ENCODE peak calls at places on chromosomes 2 and 18, in six cellular contexts. One of them, this sample, is unnamed.

GRCh38 chr18:75276813-75277628 is 66.4 kb downstream of the TSHZ1 start:
- DNase-seq in neural crest cell: no peak
- DNase-seq in activated CD8-positive, alpha-beta memory T cell treated with anti-CD3 and anti-CD28 coated beads for 48 hours: no peak
- DNase-seq in H9: no peak
- DNase-seq in endothelial cell of umbilical vein: peak
- DNase-seq in SW 1271: no peak
- DNase-seq in this sample: peak

GRCh38 chr2:98839292-98839691 is 96.7 kb downstream of the CRACDL start:
- DNase-seq in SW 1271: no peak
- DNase-seq in H9: no peak
- DNase-seq in endothelial cell of umbilical vein: no peak
- DNase-seq in neural crest cell: no peak
- DNase-seq in activated CD8-positive, alpha-beta memory T cell treated with anti-CD3 and anti-CD28 coated beads for 48 hours: no peak
- DNase-seq in this sample: no peak

GRCh38 chr18:59783138-59783537 is 85.9 kb upstream of the CCBE1 start:
- DNase-seq in endothelial cell of umbilical vein: peak
- DNase-seq in H9: peak
- DNase-seq in activated CD8-positive, alpha-beta memory T cell treated with anti-CD3 and anti-CD28 coated beads for 48 hours: no peak
- DNase-seq in neural crest cell: peak
- DNase-seq in SW 1271: peak
- DNase-seq in this sample: peak

GRCh38 chr2:71736091-71736878 is 282.9 kb downstream of the DYSF start:
- DNase-seq in endothelial cell of umbilical vein: no peak
- DNase-seq in SW 1271: no peak
- DNase-seq in H9: no peak
- DNase-seq in activated CD8-positive, alpha-beta memory T cell treated with anti-CD3 and anti-CD28 coated beads for 48 hours: no peak
- DNase-seq in neural crest cell: no peak
- DNase-seq in this sample: no peak

GRCh38 chr2:85539361-85540130 is 578 bp downstream of the MAT2A start:
- DNase-seq in SW 1271: no peak
- DNase-seq in neural crest cell: peak
- DNase-seq in endothelial cell of umbilical vein: peak
- DNase-seq in activated CD8-positive, alpha-beta memory T cell treated with anti-CD3 and anti-CD28 coated beads for 48 hours: peak
- DNase-seq in H9: peak
- DNase-seq in this sample: peak

GRCh38 chr2:234863043-234863934 is 88.5 kb upstream of the SH3BP4 start:
- DNase-seq in activated CD8-positive, alpha-beta memory T cell treated with anti-CD3 and anti-CD28 coated beads for 48 hours: no peak
- DNase-seq in neural crest cell: peak
- DNase-seq in SW 1271: no peak
- DNase-seq in endothelial cell of umbilical vein: peak
- DNase-seq in H9: no peak
- DNase-seq in this sample: no peak

GRCh38 chr2:50749226-50749625 is 282.7 kb downstream of the NRXN1 start:
- DNase-seq in neural crest cell: no peak
- DNase-seq in endothelial cell of umbilical vein: no peak
- DNase-seq in activated CD8-positive, alpha-beta memory T cell treated with anti-CD3 and anti-CD28 coated beads for 48 hours: no peak
- DNase-seq in SW 1271: no peak
- DNase-seq in H9: no peak
- DNase-seq in this sample: no peak

GRCh38 chr2:60507211-60507810 is 46.1 kb downstream of the BCL11A start:
- DNase-seq in neural crest cell: no peak
- DNase-seq in SW 1271: no peak
- DNase-seq in activated CD8-positive, alpha-beta memory T cell treated with anti-CD3 and anti-CD28 coated beads for 48 hours: no peak
- DNase-seq in endothelial cell of umbilical vein: no peak
- DNase-seq in H9: no peak
- DNase-seq in this sample: no peak

GRCh38 chr2:177489719-177490301 is 97.2 kb downstream of the AGPS start:
- DNase-seq in neural crest cell: no peak
- DNase-seq in endothelial cell of umbilical vein: peak
- DNase-seq in H9: no peak
- DNase-seq in activated CD8-positive, alpha-beta memory T cell treated with anti-CD3 and anti-CD28 coated beads for 48 hours: no peak
- DNase-seq in SW 1271: no peak
- DNase-seq in this sample: peak

GRCh38 chr2:201234167-201235139 is 25.9 kb upstream of the CASP8 start:
- DNase-seq in endothelial cell of umbilical vein: no peak
- DNase-seq in SW 1271: no peak
- DNase-seq in neural crest cell: no peak
- DNase-seq in H9: no peak
- DNase-seq in activated CD8-positive, alpha-beta memory T cell treated with anti-CD3 and anti-CD28 coated beads for 48 hours: no peak
- DNase-seq in this sample: no peak

GRCh38 chr18:46917808-46918600 is 602 bp downstream of the KATNAL2 start:
- DNase-seq in SW 1271: no peak
- DNase-seq in endothelial cell of umbilical vein: no peak
- DNase-seq in neural crest cell: no peak
- DNase-seq in activated CD8-positive, alpha-beta memory T cell treated with anti-CD3 and anti-CD28 coated beads for 48 hours: no peak
- DNase-seq in H9: peak
- DNase-seq in this sample: no peak

GRCh38 chr18:41526046-41526445 is 429.0 kb upstream of the PIK3C3 start:
- DNase-seq in SW 1271: no peak
- DNase-seq in endothelial cell of umbilical vein: peak
- DNase-seq in activated CD8-positive, alpha-beta memory T cell treated with anti-CD3 and anti-CD28 coated beads for 48 hours: no peak
- DNase-seq in H9: no peak
- DNase-seq in neural crest cell: no peak
- DNase-seq in this sample: no peak

GRCh38 chr2:150214626-150215025 is 272.8 kb downstream of the RND3 start:
- DNase-seq in activated CD8-positive, alpha-beta memory T cell treated with anti-CD3 and anti-CD28 coated beads for 48 hours: no peak
- DNase-seq in H9: no peak
- DNase-seq in neural crest cell: no peak
- DNase-seq in endothelial cell of umbilical vein: peak
- DNase-seq in SW 1271: no peak
- DNase-seq in this sample: no peak

GRCh38 chr2:39688181-39688580 is 22.5 kb downstream of the TMEM178A start:
- DNase-seq in neural crest cell: no peak
- DNase-seq in SW 1271: no peak
- DNase-seq in endothelial cell of umbilical vein: no peak
- DNase-seq in H9: no peak
- DNase-seq in activated CD8-positive, alpha-beta memory T cell treated with anti-CD3 and anti-CD28 coated beads for 48 hours: no peak
- DNase-seq in this sample: no peak

GRCh38 chr2:72965016-72965415 is 47.7 kb downstream of the EMX1 start:
- DNase-seq in SW 1271: no peak
- DNase-seq in neural crest cell: no peak
- DNase-seq in H9: no peak
- DNase-seq in endothelial cell of umbilical vein: no peak
- DNase-seq in activated CD8-positive, alpha-beta memory T cell treated with anti-CD3 and anti-CD28 coated beads for 48 hours: no peak
- DNase-seq in this sample: no peak

GRCh38 chr2:161131804-161132203 is 28.4 kb upstream of the TANK start:
- DNase-seq in neural crest cell: no peak
- DNase-seq in SW 1271: no peak
- DNase-seq in H9: no peak
- DNase-seq in endothelial cell of umbilical vein: no peak
- DNase-seq in activated CD8-positive, alpha-beta memory T cell treated with anti-CD3 and anti-CD28 coated beads for 48 hours: no peak
- DNase-seq in this sample: no peak

GRCh38 chr18:24917767-24918166 is 434.2 kb downstream of the ZNF521 start:
- DNase-seq in H9: no peak
- DNase-seq in SW 1271: no peak
- DNase-seq in activated CD8-positive, alpha-beta memory T cell treated with anti-CD3 and anti-CD28 coated beads for 48 hours: no peak
- DNase-seq in endothelial cell of umbilical vein: no peak
- DNase-seq in neural crest cell: no peak
- DNase-seq in this sample: no peak

GRCh38 chr2:10185046-10185445 is 62.5 kb downstream of the RRM2 start:
- DNase-seq in activated CD8-positive, alpha-beta memory T cell treated with anti-CD3 and anti-CD28 coated beads for 48 hours: no peak
- DNase-seq in neural crest cell: no peak
- DNase-seq in endothelial cell of umbilical vein: peak
- DNase-seq in H9: no peak
- DNase-seq in SW 1271: no peak
- DNase-seq in this sample: peak

GRCh38 chr2:225097035-225097434 is 54.8 kb upstream of the DOCK10 start:
- DNase-seq in activated CD8-positive, alpha-beta memory T cell treated with anti-CD3 and anti-CD28 coated beads for 48 hours: no peak
- DNase-seq in endothelial cell of umbilical vein: no peak
- DNase-seq in SW 1271: no peak
- DNase-seq in H9: no peak
- DNase-seq in neural crest cell: no peak
- DNase-seq in this sample: no peak

GRCh38 chr18:26225022-26225693 is 1.1 kb upstream of the TAF4B start:
- DNase-seq in SW 1271: no peak
- DNase-seq in endothelial cell of umbilical vein: no peak
- DNase-seq in neural crest cell: no peak
- DNase-seq in H9: peak
- DNase-seq in activated CD8-positive, alpha-beta memory T cell treated with anti-CD3 and anti-CD28 coated beads for 48 hours: no peak
- DNase-seq in this sample: no peak

GRCh38 chr2:28102455-28102874 is 211.9 kb downstream of the BABAM2 start:
- DNase-seq in H9: no peak
- DNase-seq in neural crest cell: no peak
- DNase-seq in activated CD8-positive, alpha-beta memory T cell treated with anti-CD3 and anti-CD28 coated beads for 48 hours: no peak
- DNase-seq in SW 1271: no peak
- DNase-seq in endothelial cell of umbilical vein: peak
- DNase-seq in this sample: peak

GRCh38 chr2:214904176-214904575 is 94.7 kb upstream of the BARD1 start:
- DNase-seq in endothelial cell of umbilical vein: no peak
- DNase-seq in SW 1271: no peak
- DNase-seq in neural crest cell: no peak
- DNase-seq in activated CD8-positive, alpha-beta memory T cell treated with anti-CD3 and anti-CD28 coated beads for 48 hours: no peak
- DNase-seq in H9: no peak
- DNase-seq in this sample: no peak

GRCh38 chr2:199315299-199316179 is 142.2 kb downstream of the SATB2 start:
- DNase-seq in SW 1271: no peak
- DNase-seq in activated CD8-positive, alpha-beta memory T cell treated with anti-CD3 and anti-CD28 coated beads for 48 hours: no peak
- DNase-seq in endothelial cell of umbilical vein: peak
- DNase-seq in neural crest cell: peak
- DNase-seq in H9: peak
- DNase-seq in this sample: peak

GRCh38 chr2:55097083-55097461 is 46.8 kb upstream of the RTN4 start:
- DNase-seq in endothelial cell of umbilical vein: no peak
- DNase-seq in neural crest cell: no peak
- DNase-seq in SW 1271: no peak
- DNase-seq in H9: no peak
- DNase-seq in activated CD8-positive, alpha-beta memory T cell treated with anti-CD3 and anti-CD28 coated beads for 48 hours: no peak
- DNase-seq in this sample: peak

GRCh38 chr18:46910856-46911255 is 6.5 kb downstream of the PIAS2 start:
- DNase-seq in SW 1271: no peak
- DNase-seq in activated CD8-positive, alpha-beta memory T cell treated with anti-CD3 and anti-CD28 coated beads for 48 hours: no peak
- DNase-seq in H9: no peak
- DNase-seq in neural crest cell: no peak
- DNase-seq in endothelial cell of umbilical vein: no peak
- DNase-seq in this sample: no peak

GRCh38 chr18:74115046-74115445 is 32.6 kb downstream of the FBXO15 start:
- DNase-seq in activated CD8-positive, alpha-beta memory T cell treated with anti-CD3 and anti-CD28 coated beads for 48 hours: no peak
- DNase-seq in SW 1271: no peak
- DNase-seq in endothelial cell of umbilical vein: no peak
- DNase-seq in neural crest cell: no peak
- DNase-seq in H9: no peak
- DNase-seq in this sample: no peak

GRCh38 chr2:230226090-230226551 is 585 bp downstream of the SP140 start:
- DNase-seq in SW 1271: no peak
- DNase-seq in endothelial cell of umbilical vein: no peak
- DNase-seq in H9: no peak
- DNase-seq in neural crest cell: no peak
- DNase-seq in activated CD8-positive, alpha-beta memory T cell treated with anti-CD3 and anti-CD28 coated beads for 48 hours: no peak
- DNase-seq in this sample: no peak

GRCh38 chr2:8656160-8656641 is 25.7 kb upstream of the ID2 start:
- DNase-seq in H9: no peak
- DNase-seq in activated CD8-positive, alpha-beta memory T cell treated with anti-CD3 and anti-CD28 coated beads for 48 hours: no peak
- DNase-seq in endothelial cell of umbilical vein: no peak
- DNase-seq in SW 1271: no peak
- DNase-seq in neural crest cell: no peak
- DNase-seq in this sample: no peak

GRCh38 chr2:192162392-192163042 is 32.2 kb downstream of the TMEFF2 start:
- DNase-seq in activated CD8-positive, alpha-beta memory T cell treated with anti-CD3 and anti-CD28 coated beads for 48 hours: peak
- DNase-seq in neural crest cell: peak
- DNase-seq in H9: peak
- DNase-seq in endothelial cell of umbilical vein: peak
- DNase-seq in SW 1271: no peak
- DNase-seq in this sample: peak

GRCh38 chr2:79159653-79160052 is at the start of gene REG3A:
- DNase-seq in H9: no peak
- DNase-seq in endothelial cell of umbilical vein: no peak
- DNase-seq in neural crest cell: no peak
- DNase-seq in activated CD8-positive, alpha-beta memory T cell treated with anti-CD3 and anti-CD28 coated beads for 48 hours: no peak
- DNase-seq in SW 1271: no peak
- DNase-seq in this sample: no peak

GRCh38 chr18:3042337-3042736 is 29.4 kb upstream of the LPIN2 start:
- DNase-seq in SW 1271: no peak
- DNase-seq in neural crest cell: no peak
- DNase-seq in endothelial cell of umbilical vein: no peak
- DNase-seq in H9: no peak
- DNase-seq in activated CD8-positive, alpha-beta memory T cell treated with anti-CD3 and anti-CD28 coated beads for 48 hours: no peak
- DNase-seq in this sample: no peak

GRCh38 chr2:109260116-109260855 is 131.3 kb downstream of the SH3RF3 start:
- DNase-seq in activated CD8-positive, alpha-beta memory T cell treated with anti-CD3 and anti-CD28 coated beads for 48 hours: no peak
- DNase-seq in endothelial cell of umbilical vein: no peak
- DNase-seq in H9: no peak
- DNase-seq in SW 1271: no peak
- DNase-seq in neural crest cell: no peak
- DNase-seq in this sample: no peak

GRCh38 chr2:24907106-24907505 is 12.9 kb downstream of the ADCY3 start:
- DNase-seq in SW 1271: no peak
- DNase-seq in endothelial cell of umbilical vein: peak
- DNase-seq in activated CD8-positive, alpha-beta memory T cell treated with anti-CD3 and anti-CD28 coated beads for 48 hours: no peak
- DNase-seq in neural crest cell: no peak
- DNase-seq in H9: no peak
- DNase-seq in this sample: no peak

This sample was measured in lung microvascular endothelial cell.